ENCODE peak calls at places on chromosomes 16 and 17, in six cellular contexts. M, E, Y, B, W and F are unnamed samples.

GRCh38 chr17:1969712-1970111 is 55.4 kb downstream of the RTN4RL1 start:
- DNase-seq in M (no peak), E (no peak), Y (no peak), B (no peak), W (no peak), F (no peak)

GRCh38 chr16:56228476-56228875 is 37.2 kb downstream of the GNAO1 start:
- DNase-seq in M (no peak), E (no peak), Y (no peak), B (no peak), W (no peak), F (no peak)

GRCh38 chr16:82248677-82249076 is 78.7 kb upstream of the MPHOSPH6 start:
- DNase-seq in M (no peak), E (no peak), Y (no peak), B (no peak), W (no peak), F (no peak)

GRCh38 chr17:47741109-47741792 is 8.2 kb downstream of the TBX21 start:
- DNase-seq in M (no peak), E (no peak), Y (no peak), B (no peak), W (no peak), F (no peak)

GRCh38 chr17:79986441-79987186 is 49.1 kb downstream of the TBC1D16 start:
- DNase-seq in M (no peak), E (no peak), Y (peak), B (no peak), W (no peak), F (no peak)

GRCh38 chr16:58421029-58421428 is 28.8 kb downstream of the GINS3 start:
- DNase-seq in M (no peak), E (no peak), Y (no peak), B (no peak), W (no peak), F (no peak)

GRCh38 chr17:64507418-64507766 is 615 bp downstream of the CEP95 start:
- DNase-seq in M (peak), E (peak), Y (peak), B (no peak), W (peak), F (peak)

GRCh38 chr16:57608462-57609113 is 19.8 kb upstream of the ADGRG1 start:
- DNase-seq in M (no peak), E (no peak), Y (no peak), B (no peak), W (peak), F (no peak)

GRCh38 chr17:12463102-12463501 is 202.6 kb upstream of the MYOCD start:
- DNase-seq in M (no peak), E (no peak), Y (no peak), B (no peak), W (no peak), F (no peak)

GRCh38 chr17:69501591-69502468 is 87.3 kb downstream of the MAP2K6 start:
- DNase-seq in M (peak), E (peak), Y (peak), B (no peak), W (no peak), F (peak)

GRCh38 chr17:28867276-28867675 is 12.5 kb downstream of the ERAL1 start:
- DNase-seq in M (no peak), E (no peak), Y (no peak), B (no peak), W (no peak), F (no peak)

GRCh38 chr17:11944587-11944986 is 52.7 kb downstream of the ZNF18 start:
- DNase-seq in M (no peak), E (no peak), Y (no peak), B (no peak), W (no peak), F (no peak)

GRCh38 chr17:47978324-47978723 is 7.4 kb downstream of the CDK5RAP3 start:
- DNase-seq in M (peak), E (peak), Y (peak), B (peak), W (peak), F (no peak)

GRCh38 chr16:17173134-17173729 is 297.5 kb downstream of the XYLT1 start:
- DNase-seq in M (no peak), E (peak), Y (peak), B (no peak), W (no peak), F (no peak)

GRCh38 chr16:68328860-68329370 is 18.1 kb downstream of the PRMT7 start:
- DNase-seq in M (no peak), E (peak), Y (no peak), B (no peak), W (no peak), F (no peak)

GRCh38 chr16:24998201-24998600 is 17.0 kb downstream of the ARHGAP17 start:
- DNase-seq in M (no peak), E (no peak), Y (no peak), B (no peak), W (no peak), F (no peak)

GRCh38 chr17:19363460-19364035 is 1.0 kb upstream of the B9D1 start:
- DNase-seq in M (no peak), E (no peak), Y (no peak), B (no peak), W (no peak), F (no peak)

GRCh38 chr16:60905806-60906205 is 1130.4 kb downstream of the CDH8 start:
- DNase-seq in M (no peak), E (no peak), Y (no peak), B (no peak), W (no peak), F (no peak)

GRCh38 chr16:85750827-85751641 is at the start of gene C16orf74:
- DNase-seq in M (peak), E (peak), Y (no peak), B (no peak), W (peak), F (no peak)

GRCh38 chr17:58301504-58302150 is 20.9 kb upstream of the MPO start:
- DNase-seq in M (no peak), E (no peak), Y (no peak), B (no peak), W (no peak), F (no peak)

GRCh38 chr16:50153648-50154368 is 702 bp downstream of the TENT4B start:
- DNase-seq in M (peak), E (no peak), Y (peak), B (no peak), W (peak), F (no peak)

GRCh38 chr17:81032641-81033422 is 2.1 kb upstream of the BAIAP2 start:
- DNase-seq in M (no peak), E (no peak), Y (no peak), B (no peak), W (no peak), F (no peak)

GRCh38 chr16:85163278-85164112 is 51.2 kb upstream of the CIBAR2 start:
- DNase-seq in M (no peak), E (no peak), Y (no peak), B (no peak), W (no peak), F (no peak)

GRCh38 chr17:19372439-19372838 is 5.9 kb upstream of the MAPK7 start:
- DNase-seq in M (no peak), E (no peak), Y (no peak), B (no peak), W (no peak), F (no peak)

GRCh38 chr17:47225436-47225858 is 16.3 kb downstream of the MYL4 start:
- DNase-seq in M (no peak), E (no peak), Y (peak), B (no peak), W (no peak), F (peak)

GRCh38 chr17:27657620-27658019 is 26.6 kb downstream of the LGALS9 start:
- DNase-seq in M (no peak), E (peak), Y (no peak), B (no peak), W (no peak), F (no peak)

GRCh38 chr17:17732892-17733670 is 51.8 kb downstream of the RAI1 start:
- DNase-seq in M (no peak), E (no peak), Y (no peak), B (no peak), W (no peak), F (no peak)

GRCh38 chr17:44444735-44445105 is 55.3 kb upstream of the ITGA2B start:
- DNase-seq in M (no peak), E (peak), Y (no peak), B (no peak), W (no peak), F (no peak)

GRCh38 chr16:88971371-88972097 is 5.5 kb downstream of the CBFA2T3 start:
- DNase-seq in M (no peak), E (no peak), Y (no peak), B (no peak), W (peak), F (no peak)

GRCh38 chr16:83247767-83248372 is 559.9 kb upstream of the HSBP1 start:
- DNase-seq in M (no peak), E (no peak), Y (no peak), B (no peak), W (no peak), F (no peak)

GRCh38 chr16:3113765-3114479 is 1.5 kb downstream of the ZNF205 start:
- DNase-seq in M (no peak), E (no peak), Y (no peak), B (no peak), W (no peak), F (no peak)